ENCODE peak calls at places on chromosomes 5 and 9, in seven cellular contexts. One of them, this sample, is unnamed. For H3K36me3, the result is how much of the 10 kb centered on the place peaks cover.

GRCh38 chr5:111914957-111915356 is 158.0 kb upstream of the NREP start:
- DNase-seq in uterus: no peak
- DNase-seq in upper lobe of right lung: no peak
- DNase-seq in psoas muscle: no peak
- DNase-seq in ovary: no peak
- DNase-seq in CD8-positive, alpha-beta T cell: no peak
- DNase-seq in neural progenitor cell: peak
- DNase-seq in this sample: no peak

GRCh38 chr9:69476797-69477196 is 151.8 kb downstream of the ENTREP1 start:
- DNase-seq in neural progenitor cell: peak
- DNase-seq in psoas muscle: no peak
- DNase-seq in uterus: no peak
- DNase-seq in CD8-positive, alpha-beta T cell: no peak
- DNase-seq in upper lobe of right lung: no peak
- DNase-seq in ovary: no peak
- DNase-seq in this sample: no peak

GRCh38 chr9:21096172-21096900 is 18.6 kb upstream of the IFNB1 start:
- DNase-seq in CD8-positive, alpha-beta T cell: no peak
- DNase-seq in uterus: no peak
- DNase-seq in neural progenitor cell: no peak
- DNase-seq in ovary: no peak
- DNase-seq in upper lobe of right lung: no peak
- DNase-seq in psoas muscle: no peak
- DNase-seq in this sample: peak

GRCh38 chr5:151602806-151603205 is 11.7 kb upstream of the FAT2 start:
- DNase-seq in ovary: no peak
- DNase-seq in neural progenitor cell: no peak
- DNase-seq in psoas muscle: no peak
- DNase-seq in CD8-positive, alpha-beta T cell: no peak
- DNase-seq in upper lobe of right lung: no peak
- DNase-seq in uterus: no peak
- DNase-seq in this sample: no peak

GRCh38 chr5:34674226-34674625 is 18.1 kb downstream of the RAI14 start:
- DNase-seq in neural progenitor cell: no peak
- DNase-seq in upper lobe of right lung: no peak
- DNase-seq in CD8-positive, alpha-beta T cell: no peak
- DNase-seq in psoas muscle: no peak
- DNase-seq in ovary: no peak
- DNase-seq in uterus: no peak
- DNase-seq in this sample: peak

GRCh38 chr5:109989994-109990722 is 300.4 kb downstream of the MAN2A1 start:
- DNase-seq in ovary: no peak
- DNase-seq in CD8-positive, alpha-beta T cell: no peak
- DNase-seq in neural progenitor cell: no peak
- DNase-seq in uterus: no peak
- DNase-seq in psoas muscle: no peak
- DNase-seq in upper lobe of right lung: no peak
- DNase-seq in this sample: no peak

GRCh38 chr5:80204808-80205614 is 50.8 kb downstream of the SERINC5 start:
- DNase-seq in psoas muscle: no peak
- DNase-seq in uterus: no peak
- DNase-seq in ovary: peak
- DNase-seq in neural progenitor cell: peak
- DNase-seq in upper lobe of right lung: no peak
- DNase-seq in CD8-positive, alpha-beta T cell: no peak
- DNase-seq in this sample: no peak

GRCh38 chr5:15105799-15106393 is 234.3 kb upstream of the ANKH start:
- DNase-seq in ovary: no peak
- DNase-seq in uterus: peak
- DNase-seq in upper lobe of right lung: no peak
- DNase-seq in psoas muscle: no peak
- DNase-seq in neural progenitor cell: peak
- DNase-seq in CD8-positive, alpha-beta T cell: no peak
- DNase-seq in this sample: peak

GRCh38 chr9:93599571-93600403 is 23.4 kb downstream of the PHF2 start:
- DNase-seq in neural progenitor cell: no peak
- DNase-seq in psoas muscle: peak
- DNase-seq in CD8-positive, alpha-beta T cell: no peak
- DNase-seq in ovary: no peak
- DNase-seq in uterus: no peak
- DNase-seq in upper lobe of right lung: peak
- DNase-seq in this sample: no peak

GRCh38 chr9:125140576-125140975 is 2.8 kb downstream of the SCAI start:
- DNase-seq in CD8-positive, alpha-beta T cell: no peak
- DNase-seq in neural progenitor cell: no peak
- DNase-seq in uterus: no peak
- DNase-seq in ovary: no peak
- DNase-seq in upper lobe of right lung: no peak
- DNase-seq in psoas muscle: no peak
- DNase-seq in this sample: peak

GRCh38 chr9:16213781-16214515 is 656.5 kb downstream of the BNC2 start:
- DNase-seq in psoas muscle: no peak
- DNase-seq in neural progenitor cell: no peak
- DNase-seq in uterus: peak
- DNase-seq in upper lobe of right lung: no peak
- DNase-seq in ovary: peak
- DNase-seq in CD8-positive, alpha-beta T cell: no peak
- DNase-seq in this sample: peak

GRCh38 chr5:124111886-124112285 is 599.9 kb downstream of the CSNK1G3 start:
- DNase-seq in upper lobe of right lung: no peak
- DNase-seq in CD8-positive, alpha-beta T cell: no peak
- DNase-seq in neural progenitor cell: no peak
- DNase-seq in uterus: no peak
- DNase-seq in psoas muscle: no peak
- DNase-seq in ovary: no peak
- DNase-seq in this sample: peak

GRCh38 chr9:3977388-3977787 is 322.5 kb downstream of the GLIS3 start:
- DNase-seq in psoas muscle: no peak
- DNase-seq in upper lobe of right lung: no peak
- DNase-seq in neural progenitor cell: no peak
- DNase-seq in CD8-positive, alpha-beta T cell: no peak
- DNase-seq in uterus: no peak
- DNase-seq in ovary: no peak
- DNase-seq in this sample: no peak

GRCh38 chr5:67305913-67306710 is 109.5 kb upstream of the CD180 start:
- DNase-seq in CD8-positive, alpha-beta T cell: no peak
- DNase-seq in uterus: no peak
- DNase-seq in psoas muscle: no peak
- DNase-seq in ovary: no peak
- DNase-seq in neural progenitor cell: no peak
- DNase-seq in upper lobe of right lung: no peak
- DNase-seq in this sample: peak

GRCh38 chr5:54807421-54807820 is 178.0 kb downstream of the ESM1 start:
- DNase-seq in psoas muscle: no peak
- DNase-seq in neural progenitor cell: no peak
- DNase-seq in uterus: no peak
- DNase-seq in ovary: no peak
- DNase-seq in CD8-positive, alpha-beta T cell: no peak
- DNase-seq in upper lobe of right lung: no peak
- DNase-seq in this sample: no peak

GRCh38 chr9:137265496-137266161 is 10.5 kb downstream of the NELFB start:
- DNase-seq in ovary: no peak
- DNase-seq in upper lobe of right lung: peak
- DNase-seq in uterus: no peak
- DNase-seq in psoas muscle: no peak
- DNase-seq in neural progenitor cell: no peak
- DNase-seq in CD8-positive, alpha-beta T cell: no peak
- DNase-seq in this sample: no peak
- H3K36me3 ChIP-seq in ovary: under half
- H3K36me3 ChIP-seq in upper lobe of right lung: under half
- H3K36me3 ChIP-seq in uterus: under half
- H3K36me3 ChIP-seq in psoas muscle: under half
- H3K36me3 ChIP-seq in neural progenitor cell: under half
- H3K36me3 ChIP-seq in CD8-positive, alpha-beta T cell: under half
- H3K36me3 ChIP-seq in this sample: under half

GRCh38 chr9:137297060-137297664 is 4.9 kb downstream of the NRARP start:
- DNase-seq in upper lobe of right lung: peak
- DNase-seq in uterus: no peak
- DNase-seq in psoas muscle: no peak
- DNase-seq in CD8-positive, alpha-beta T cell: no peak
- DNase-seq in neural progenitor cell: no peak
- DNase-seq in ovary: peak
- DNase-seq in this sample: no peak
- H3K4me3 ChIP-seq in upper lobe of right lung: peak
- H3K4me3 ChIP-seq in uterus: no peak
- H3K4me3 ChIP-seq in psoas muscle: peak
- H3K4me3 ChIP-seq in CD8-positive, alpha-beta T cell: no peak
- H3K4me3 ChIP-seq in neural progenitor cell: no peak
- H3K4me3 ChIP-seq in ovary: no peak
- H3K4me3 ChIP-seq in this sample: no peak

DNA sequence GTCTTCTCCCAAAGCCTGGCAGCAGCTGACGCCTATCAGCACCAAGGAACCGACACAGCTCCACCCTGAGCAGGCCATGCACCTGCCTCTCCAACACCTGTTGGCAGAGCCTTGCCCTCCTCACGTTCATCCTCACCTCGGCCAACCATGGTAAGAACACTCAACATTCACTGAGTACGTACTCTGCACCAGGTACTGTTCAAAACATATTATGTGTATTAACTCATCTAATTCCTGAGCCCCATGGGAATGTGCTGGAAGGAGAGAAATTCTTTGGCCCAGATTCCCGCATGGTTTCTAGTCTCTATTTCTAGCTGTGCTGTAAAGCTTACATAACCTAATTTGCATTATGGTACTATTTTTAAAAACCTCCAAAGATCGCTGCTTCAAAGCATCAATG is 86.1 kb downstream of the GPR21 start:
- DNase-seq in psoas muscle: no peak
- DNase-seq in uterus: no peak
- DNase-seq in ovary: no peak
- DNase-seq in upper lobe of right lung: no peak
- DNase-seq in neural progenitor cell: no peak
- DNase-seq in CD8-positive, alpha-beta T cell: no peak
- DNase-seq in this sample: no peak
- H3K36me3 ChIP-seq in psoas muscle: under half
- H3K36me3 ChIP-seq in uterus: under half
- H3K36me3 ChIP-seq in ovary: under half
- H3K36me3 ChIP-seq in upper lobe of right lung: under half
- H3K36me3 ChIP-seq in neural progenitor cell: under half
- H3K36me3 ChIP-seq in CD8-positive, alpha-beta T cell: under half
- H3K36me3 ChIP-seq in this sample: under half

GRCh38 chr9:712643-713042 is 128.9 kb upstream of the DMRT1 start:
- DNase-seq in uterus: no peak
- DNase-seq in ovary: no peak
- DNase-seq in upper lobe of right lung: no peak
- DNase-seq in psoas muscle: no peak
- DNase-seq in CD8-positive, alpha-beta T cell: no peak
- DNase-seq in neural progenitor cell: no peak
- DNase-seq in this sample: no peak
- H3K4me3 ChIP-seq in uterus: no peak
- H3K4me3 ChIP-seq in ovary: no peak
- H3K4me3 ChIP-seq in upper lobe of right lung: no peak
- H3K4me3 ChIP-seq in psoas muscle: no peak
- H3K4me3 ChIP-seq in CD8-positive, alpha-beta T cell: no peak
- H3K4me3 ChIP-seq in neural progenitor cell: no peak
- H3K4me3 ChIP-seq in this sample: no peak

GRCh38 chr9:136519263-136520052 is 26.4 kb downstream of the NOTCH1 start:
- DNase-seq in psoas muscle: no peak
- DNase-seq in neural progenitor cell: no peak
- DNase-seq in ovary: no peak
- DNase-seq in CD8-positive, alpha-beta T cell: no peak
- DNase-seq in upper lobe of right lung: peak
- DNase-seq in uterus: no peak
- DNase-seq in this sample: no peak
- H3K36me3 ChIP-seq in psoas muscle: under half
- H3K36me3 ChIP-seq in neural progenitor cell: under half
- H3K36me3 ChIP-seq in ovary: under half
- H3K36me3 ChIP-seq in CD8-positive, alpha-beta T cell: under half
- H3K36me3 ChIP-seq in upper lobe of right lung: half or more
- H3K36me3 ChIP-seq in uterus: under half
- H3K36me3 ChIP-seq in this sample: under half

GRCh38 chr5:5271606-5272321 is 131.6 kb downstream of the ADAMTS16 start:
- DNase-seq in uterus: no peak
- DNase-seq in neural progenitor cell: peak
- DNase-seq in ovary: no peak
- DNase-seq in upper lobe of right lung: no peak
- DNase-seq in CD8-positive, alpha-beta T cell: no peak
- DNase-seq in psoas muscle: no peak
- DNase-seq in this sample: no peak
- H3K4me3 ChIP-seq in uterus: peak
- H3K4me3 ChIP-seq in neural progenitor cell: no peak
- H3K4me3 ChIP-seq in ovary: peak
- H3K4me3 ChIP-seq in upper lobe of right lung: peak
- H3K4me3 ChIP-seq in CD8-positive, alpha-beta T cell: no peak
- H3K4me3 ChIP-seq in psoas muscle: peak
- H3K4me3 ChIP-seq in this sample: no peak

DNA sequence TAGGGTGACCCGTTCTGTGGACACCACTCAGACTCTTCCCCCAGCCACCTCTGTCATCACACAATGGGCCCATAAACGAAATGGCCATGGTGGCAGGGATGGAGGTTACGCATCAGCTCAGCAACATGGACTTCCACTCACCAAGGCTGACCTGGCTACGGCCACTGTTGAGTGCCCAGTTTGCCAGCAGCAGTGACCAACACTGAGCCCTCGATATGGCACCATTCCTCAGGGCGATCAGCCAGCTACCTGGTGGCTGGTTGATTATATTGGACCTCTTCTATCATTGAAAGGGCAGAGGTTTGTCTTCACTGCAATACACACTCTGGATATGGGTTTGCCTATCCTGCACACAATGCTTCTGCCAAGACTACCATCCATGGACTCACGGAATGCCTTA is 21.1 kb downstream of the MTMR12 start:
- DNase-seq in CD8-positive, alpha-beta T cell: no peak
- DNase-seq in neural progenitor cell: no peak
- DNase-seq in psoas muscle: no peak
- DNase-seq in ovary: no peak
- DNase-seq in upper lobe of right lung: no peak
- DNase-seq in uterus: no peak
- DNase-seq in this sample: no peak
- H3K36me3 ChIP-seq in CD8-positive, alpha-beta T cell: under half
- H3K36me3 ChIP-seq in neural progenitor cell: under half
- H3K36me3 ChIP-seq in psoas muscle: under half
- H3K36me3 ChIP-seq in ovary: under half
- H3K36me3 ChIP-seq in upper lobe of right lung: under half
- H3K36me3 ChIP-seq in uterus: under half
- H3K36me3 ChIP-seq in this sample: under half

This sample was measured in MG63.